ENCODE peak calls at places on chromosomes 5 and 9, in four cellular contexts. N, L, J and I are unnamed samples.

GRCh38 chr5:118479285-118479684 is 509.1 kb downstream of the DTWD2 start:
- DNase-seq in N (no peak), J (no peak), L (no peak), I (no peak)

GRCh38 chr5:57839025-57839424 is 356.4 kb upstream of the ACTBL2 start:
- DNase-seq in L (no peak), J (no peak), N (no peak), I (no peak)

GRCh38 chr9:98805506-98806272 is 1.8 kb upstream of the GALNT12 start:
- DNase-seq in L (no peak), N (peak), J (no peak), I (no peak)

GRCh38 chr9:124257070-124257864 is 482 bp upstream of the NEK6 start:
- DNase-seq in N (no peak), J (no peak), L (no peak), I (no peak)

GRCh38 chr5:163498886-163499285 is 6.5 kb upstream of the MAT2B start:
- DNase-seq in N (no peak), J (no peak), L (no peak), I (no peak)

GRCh38 chr9:20714442-20715415 is 30.7 kb downstream of the FOCAD start:
- DNase-seq in N (no peak), L (no peak), J (no peak), I (no peak)

GRCh38 chr5:97536683-97537082 is 353.6 kb upstream of the RIOK2 start:
- DNase-seq in L (no peak), J (no peak), N (no peak), I (no peak)

GRCh38 chr5:10521466-10522223 is 42.2 kb upstream of the ANKRD33B start:
- DNase-seq in N (no peak), L (no peak), J (no peak), I (no peak)

GRCh38 chr5:139180850-139181785 is 17.1 kb downstream of the SIL1 start:
- DNase-seq in N (peak), J (no peak), L (peak), I (no peak)

GRCh38 chr5:110736763-110737162 is 2.0 kb upstream of the SLC25A46 start:
- DNase-seq in J (no peak), L (no peak), N (no peak), I (no peak)

GRCh38 chr5:156477196-156477595 is 150.2 kb downstream of the SGCD start:
- DNase-seq in J (no peak), L (no peak), N (no peak), I (no peak)

GRCh38 chr5:32712463-32713395 is 1.6 kb downstream of the NPR3 start:
- DNase-seq in N (peak), L (peak), J (no peak), I (no peak)

GRCh38 chr5:104186100-104186499 is 623.5 kb upstream of the NUDT12 start:
- DNase-seq in J (peak), N (no peak), L (no peak), I (peak)

GRCh38 chr5:43309122-43309521 is 4.1 kb downstream of the HMGCS1 start:
- DNase-seq in J (no peak), L (no peak), N (no peak), I (no peak)